ENCODE peak calls at places on chromosomes 2 and 18, in seven cellular contexts. One of them, this sample, is unnamed. For H3K4me1, the result is how much of the 10 kb centered on the place peaks cover.

GRCh38 chr18:69401475-69402218 is 959 bp downstream of the DOK6 start:
- DNase-seq in HCT116: no peak
- DNase-seq in HepG2: no peak
- DNase-seq in left lung: no peak
- DNase-seq in IMR-90: peak
- DNase-seq in stomach: no peak
- DNase-seq in Peyer's patch: no peak
- DNase-seq in this sample: peak

GRCh38 chr2:157158111-157158510 is 99.4 kb upstream of the GALNT5 start:
- DNase-seq in HepG2: no peak
- DNase-seq in IMR-90: peak
- DNase-seq in HCT116: no peak
- DNase-seq in left lung: no peak
- DNase-seq in stomach: no peak
- DNase-seq in Peyer's patch: no peak
- DNase-seq in this sample: no peak

GRCh38 chr2:192535956-192536685 is 341.4 kb upstream of the TMEFF2 start:
- DNase-seq in HepG2: no peak
- DNase-seq in left lung: no peak
- DNase-seq in HCT116: no peak
- DNase-seq in IMR-90: no peak
- DNase-seq in Peyer's patch: no peak
- DNase-seq in stomach: no peak
- DNase-seq in this sample: peak

GRCh38 chr2:230866704-230867561 is 2.2 kb downstream of the ITM2C start:
- DNase-seq in HepG2: no peak
- DNase-seq in HCT116: no peak
- DNase-seq in IMR-90: peak
- DNase-seq in left lung: no peak
- DNase-seq in stomach: peak
- DNase-seq in Peyer's patch: peak
- DNase-seq in this sample: peak

GRCh38 chr18:70181015-70181414 is 24.5 kb downstream of the RTTN start:
- DNase-seq in left lung: no peak
- DNase-seq in HCT116: peak
- DNase-seq in Peyer's patch: no peak
- DNase-seq in stomach: no peak
- DNase-seq in IMR-90: peak
- DNase-seq in HepG2: peak
- DNase-seq in this sample: peak

GRCh38 chr2:95275601-95276243 is 1.5 kb downstream of the PROM2 start:
- DNase-seq in Peyer's patch: no peak
- DNase-seq in left lung: peak
- DNase-seq in HepG2: no peak
- DNase-seq in HCT116: no peak
- DNase-seq in IMR-90: no peak
- DNase-seq in stomach: peak
- DNase-seq in this sample: no peak

GRCh38 chr18:59123588-59124369 is 15.9 kb upstream of the SEC11C start:
- DNase-seq in HepG2: no peak
- DNase-seq in left lung: no peak
- DNase-seq in IMR-90: peak
- DNase-seq in stomach: no peak
- DNase-seq in HCT116: no peak
- DNase-seq in Peyer's patch: no peak
- DNase-seq in this sample: peak

GRCh38 chr2:156435392-156435724 is 821 bp upstream of the GPD2 start:
- DNase-seq in left lung: no peak
- DNase-seq in HepG2: no peak
- DNase-seq in IMR-90: no peak
- DNase-seq in Peyer's patch: no peak
- DNase-seq in stomach: no peak
- DNase-seq in HCT116: no peak
- DNase-seq in this sample: no peak

GRCh38 chr2:62471816-62472215 is 34.2 kb downstream of the TMEM17 start:
- DNase-seq in Peyer's patch: no peak
- DNase-seq in IMR-90: no peak
- DNase-seq in HCT116: no peak
- DNase-seq in left lung: no peak
- DNase-seq in stomach: no peak
- DNase-seq in HepG2: no peak
- DNase-seq in this sample: no peak

GRCh38 chr2:70069049-70069448 is 18.2 kb upstream of the PCBP1 start:
- DNase-seq in left lung: no peak
- DNase-seq in HepG2: peak
- DNase-seq in IMR-90: peak
- DNase-seq in Peyer's patch: peak
- DNase-seq in HCT116: no peak
- DNase-seq in stomach: peak
- DNase-seq in this sample: no peak

GRCh38 chr2:238900511-238900910 is 52.6 kb downstream of the TWIST2 start:
- DNase-seq in IMR-90: peak
- DNase-seq in Peyer's patch: peak
- DNase-seq in stomach: no peak
- DNase-seq in left lung: no peak
- DNase-seq in HCT116: no peak
- DNase-seq in HepG2: no peak
- DNase-seq in this sample: peak

GRCh38 chr2:88692187-88692586 is 714 bp downstream of the RPIA start:
- DNase-seq in left lung: peak
- DNase-seq in Peyer's patch: peak
- DNase-seq in HepG2: peak
- DNase-seq in IMR-90: peak
- DNase-seq in HCT116: no peak
- DNase-seq in stomach: peak
- DNase-seq in this sample: peak

GRCh38 chr2:88698027-88698413 is 6.5 kb downstream of the RPIA start:
- DNase-seq in IMR-90: peak
- DNase-seq in HepG2: no peak
- DNase-seq in left lung: no peak
- DNase-seq in Peyer's patch: no peak
- DNase-seq in HCT116: no peak
- DNase-seq in stomach: no peak
- DNase-seq in this sample: no peak

GRCh38 chr2:88698498-88699233 is 7.2 kb downstream of the RPIA start:
- DNase-seq in Peyer's patch: peak
- DNase-seq in HCT116: no peak
- DNase-seq in stomach: peak
- DNase-seq in left lung: no peak
- DNase-seq in IMR-90: no peak
- DNase-seq in HepG2: no peak
- DNase-seq in this sample: no peak

GRCh38 chr2:88694015-88694414 is 2.5 kb downstream of the RPIA start:
- DNase-seq in Peyer's patch: no peak
- DNase-seq in left lung: no peak
- DNase-seq in stomach: peak
- DNase-seq in HepG2: no peak
- DNase-seq in HCT116: no peak
- DNase-seq in IMR-90: no peak
- DNase-seq in this sample: no peak

DNA sequence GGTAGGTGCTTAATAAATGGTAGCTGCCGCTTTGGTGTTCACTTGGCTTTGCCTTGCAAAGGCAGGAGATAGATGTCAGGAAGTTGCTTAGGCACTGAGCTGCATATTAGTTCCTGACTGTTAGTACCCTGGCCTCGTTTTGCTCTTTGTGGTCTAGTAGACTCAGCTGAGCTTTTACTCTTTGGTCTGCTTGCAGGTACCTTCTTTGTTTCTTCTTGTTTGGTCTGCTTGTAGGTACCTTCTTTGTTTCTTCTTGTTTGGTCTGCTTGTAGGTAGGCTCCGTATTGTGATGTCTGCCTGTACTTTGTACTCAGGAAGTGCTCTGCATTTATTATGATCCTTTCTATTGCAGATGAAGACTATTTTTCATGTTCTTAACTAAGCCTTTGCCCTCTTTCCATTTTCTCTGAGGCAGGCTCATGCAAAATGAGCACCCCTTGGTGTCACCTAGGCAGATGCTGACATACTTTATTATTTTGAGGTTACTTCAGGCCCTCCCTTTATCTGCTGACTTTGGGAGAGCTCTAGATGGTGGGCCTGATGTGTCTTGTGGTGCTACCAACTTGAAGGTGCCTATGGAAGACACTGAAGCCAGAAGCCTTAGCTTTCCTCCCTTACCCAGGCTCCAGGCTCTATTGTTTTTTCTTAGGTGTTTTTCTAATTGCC is 6.0 kb downstream of the RPIA start:
- DNase-seq in stomach: no peak
- DNase-seq in IMR-90: no peak
- DNase-seq in HCT116: no peak
- DNase-seq in HepG2: peak
- DNase-seq in Peyer's patch: no peak
- DNase-seq in left lung: no peak
- DNase-seq in this sample: no peak
- H3K27ac ChIP-seq in stomach: peak
- H3K27ac ChIP-seq in IMR-90: no peak
- H3K27ac ChIP-seq in HCT116: no peak
- H3K27ac ChIP-seq in HepG2: no peak
- H3K27ac ChIP-seq in Peyer's patch: peak
- H3K27ac ChIP-seq in left lung: peak
- H3K27ac ChIP-seq in this sample: no peak

DNA sequence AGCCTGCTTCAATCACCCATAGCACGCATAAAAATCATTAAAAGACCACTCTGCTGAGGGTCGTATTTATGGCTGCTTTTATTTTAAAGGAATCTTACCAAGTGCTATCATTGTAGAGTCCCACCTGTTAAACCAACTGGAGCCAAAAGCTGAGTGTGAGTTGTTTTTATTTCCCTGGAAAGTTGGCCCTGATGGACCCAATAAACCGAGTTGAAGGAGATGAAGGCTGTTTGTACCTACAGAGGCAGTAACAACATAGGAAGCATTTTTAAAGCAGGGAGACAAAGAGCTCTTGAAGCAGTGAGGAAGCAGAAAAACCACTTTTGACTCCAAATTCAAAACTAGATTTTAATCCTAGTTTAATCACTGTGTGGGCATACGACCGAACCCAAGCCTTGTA is 6.4 kb downstream of the MBOAT2 start:
- DNase-seq in HepG2: no peak
- DNase-seq in HCT116: no peak
- DNase-seq in left lung: no peak
- DNase-seq in IMR-90: no peak
- DNase-seq in stomach: no peak
- DNase-seq in Peyer's patch: no peak
- DNase-seq in this sample: no peak
- H3K4me1 ChIP-seq in HepG2: under half
- H3K4me1 ChIP-seq in HCT116: under half
- H3K4me1 ChIP-seq in left lung: under half
- H3K4me1 ChIP-seq in IMR-90: under half
- H3K4me1 ChIP-seq in stomach: under half
- H3K4me1 ChIP-seq in Peyer's patch: under half
- H3K4me1 ChIP-seq in this sample: under half

GRCh38 chr2:170845343-170845742 is 28.7 kb downstream of the GAD1 start:
- DNase-seq in left lung: no peak
- DNase-seq in Peyer's patch: no peak
- DNase-seq in IMR-90: no peak
- DNase-seq in HepG2: no peak
- DNase-seq in HCT116: peak
- DNase-seq in stomach: no peak
- DNase-seq in this sample: no peak
- TF ChIP-seq CTCF in left lung: no peak
- TF ChIP-seq CTCF in Peyer's patch: no peak
- TF ChIP-seq CTCF in IMR-90: no peak
- TF ChIP-seq CTCF in HepG2: peak
- TF ChIP-seq CTCF in HCT116: peak
- TF ChIP-seq CTCF in stomach: no peak
- TF ChIP-seq CTCF in this sample: no peak

DNA sequence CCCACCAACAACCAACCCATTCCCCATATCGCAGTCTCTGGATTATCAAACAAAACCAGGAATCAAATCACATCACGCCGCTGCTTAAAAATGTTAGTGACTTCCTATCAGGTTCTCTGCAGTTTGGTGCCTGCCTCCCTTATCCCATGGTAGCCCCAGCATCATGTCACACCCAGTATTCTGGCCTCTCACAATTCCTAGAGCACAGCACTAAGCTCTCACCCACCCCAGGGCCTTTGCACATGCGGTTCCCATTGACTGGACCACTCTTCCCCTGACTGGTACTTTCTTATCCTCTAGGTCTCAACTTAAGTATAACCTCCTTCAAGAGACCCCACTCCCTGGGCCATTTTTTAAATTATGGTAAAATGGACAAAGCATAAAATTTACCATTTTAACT is 12.8 kb downstream of the ATP8B1 start:
- DNase-seq in left lung: no peak
- DNase-seq in HCT116: no peak
- DNase-seq in IMR-90: no peak
- DNase-seq in stomach: no peak
- DNase-seq in HepG2: no peak
- DNase-seq in Peyer's patch: no peak
- DNase-seq in this sample: no peak
- H3K27ac ChIP-seq in left lung: no peak
- H3K27ac ChIP-seq in HCT116: no peak
- H3K27ac ChIP-seq in IMR-90: peak
- H3K27ac ChIP-seq in stomach: peak
- H3K27ac ChIP-seq in HepG2: no peak
- H3K27ac ChIP-seq in Peyer's patch: no peak
- H3K27ac ChIP-seq in this sample: no peak

GRCh38 chr2:106189325-106189724 is 4.8 kb downstream of the UXS1 start:
- DNase-seq in HCT116: no peak
- DNase-seq in left lung: no peak
- DNase-seq in Peyer's patch: no peak
- DNase-seq in IMR-90: no peak
- DNase-seq in stomach: no peak
- DNase-seq in HepG2: no peak
- DNase-seq in this sample: no peak
- H3K4me1 ChIP-seq in HCT116: under half
- H3K4me1 ChIP-seq in left lung: under half
- H3K4me1 ChIP-seq in Peyer's patch: under half
- H3K4me1 ChIP-seq in IMR-90: under half
- H3K4me1 ChIP-seq in stomach: under half
- H3K4me1 ChIP-seq in HepG2: under half
- H3K4me1 ChIP-seq in this sample: under half

GRCh38 chr2:32061430-32061829 is 1.9 kb upstream of the SPAST start:
- DNase-seq in HepG2: peak
- DNase-seq in Peyer's patch: no peak
- DNase-seq in left lung: no peak
- DNase-seq in HCT116: no peak
- DNase-seq in IMR-90: no peak
- DNase-seq in stomach: no peak
- DNase-seq in this sample: no peak

GRCh38 chr2:32064713-32065112 is 1.4 kb downstream of the SPAST start:
- DNase-seq in stomach: no peak
- DNase-seq in HCT116: no peak
- DNase-seq in Peyer's patch: no peak
- DNase-seq in left lung: no peak
- DNase-seq in HepG2: no peak
- DNase-seq in IMR-90: no peak
- DNase-seq in this sample: no peak

GRCh38 chr2:32061973-32062861 is 1.1 kb upstream of the SPAST start:
- DNase-seq in HepG2: peak
- DNase-seq in stomach: peak
- DNase-seq in left lung: peak
- DNase-seq in HCT116: no peak
- DNase-seq in Peyer's patch: no peak
- DNase-seq in IMR-90: peak
- DNase-seq in this sample: peak

GRCh38 chr2:32064021-32064678 is 794 bp downstream of the SPAST start:
- DNase-seq in IMR-90: no peak
- DNase-seq in HepG2: no peak
- DNase-seq in left lung: peak
- DNase-seq in Peyer's patch: no peak
- DNase-seq in stomach: no peak
- DNase-seq in HCT116: no peak
- DNase-seq in this sample: no peak

GRCh38 chr2:32063310-32064020 is at the start of gene SPAST:
- DNase-seq in Peyer's patch: peak
- DNase-seq in HepG2: peak
- DNase-seq in stomach: peak
- DNase-seq in IMR-90: peak
- DNase-seq in left lung: peak
- DNase-seq in HCT116: peak
- DNase-seq in this sample: peak
- TF ChIP-seq CTCF in Peyer's patch: peak
- TF ChIP-seq CTCF in HepG2: peak
- TF ChIP-seq CTCF in stomach: peak
- TF ChIP-seq CTCF in IMR-90: peak
- TF ChIP-seq CTCF in left lung: peak
- TF ChIP-seq CTCF in HCT116: peak
- TF ChIP-seq CTCF in this sample: peak

This sample was measured in cardiac muscle cell.